ENCODE peak calls at places on chromosomes 12 and 14, in seven cellular contexts. Q is coronary artery, A is AG04449, M is fibroblast of the aortic adventitia, E is HCT116, U is brain microvascular endothelial cell, K is fibroblast of pulmonary artery. T is an unnamed sample.

GRCh38 chr12:78864483-78865296 is at the start of gene SYT1:
- DNase-seq in Q (no peak), A (no peak), M (peak), E (no peak), U (peak), K (peak), T (peak)

GRCh38 chr14:99936056-99936455 is 129.2 kb upstream of the EVL start:
- DNase-seq in Q (no peak), A (no peak), M (no peak), E (no peak), U (no peak), K (no peak), T (no peak)

GRCh38 chr14:100022772-100023451 is 42.3 kb upstream of the EVL start:
- DNase-seq in Q (no peak), A (peak), M (peak), E (no peak), U (no peak), K (no peak), T (peak)

GRCh38 chr12:116863275-116863767 is 17.9 kb downstream of the HRK start:
- DNase-seq in Q (no peak), A (peak), M (peak), E (peak), U (peak), K (no peak), T (no peak)

GRCh38 chr12:87152084-87152483 is 877.1 kb downstream of the C12orf50 start:
- DNase-seq in Q (no peak), A (no peak), M (no peak), E (no peak), U (no peak), K (no peak), T (no peak)

GRCh38 chr12:111777345-111778045 is 10.8 kb downstream of the ALDH2 start:
- DNase-seq in Q (no peak), A (no peak), M (no peak), E (no peak), U (no peak), K (no peak), T (no peak)

GRCh38 chr12:28800129-28800528 is 348.9 kb upstream of the FAR2 start:
- DNase-seq in Q (no peak), A (no peak), M (no peak), E (no peak), U (no peak), K (no peak), T (no peak)

GRCh38 chr12:94603434-94604068 is 46.8 kb downstream of the TMCC3 start:
- DNase-seq in Q (no peak), A (no peak), M (peak), E (peak), U (no peak), K (peak), T (no peak)

GRCh38 chr12:130218682-130219081 is 56.4 kb downstream of the FZD10 start:
- DNase-seq in Q (no peak), A (no peak), M (no peak), E (no peak), U (no peak), K (no peak), T (no peak)

GRCh38 chr12:56591111-56591510 is 39.0 kb downstream of the BAZ2A start:
- DNase-seq in Q (no peak), A (no peak), M (no peak), E (no peak), U (no peak), K (no peak), T (no peak)

GRCh38 chr14:40757376-40757775 is 849.3 kb upstream of the LRFN5 start:
- DNase-seq in Q (no peak), A (no peak), M (no peak), E (no peak), U (no peak), K (no peak), T (no peak)

GRCh38 chr12:30286345-30286926 is 409.2 kb downstream of the IPO8 start:
- DNase-seq in Q (no peak), A (no peak), M (peak), E (peak), U (peak), K (peak), T (peak)

GRCh38 chr12:119179335-119180021 is 747 bp downstream of the HSPB8 start:
- DNase-seq in Q (no peak), A (no peak), M (peak), E (peak), U (peak), K (peak), T (no peak)

GRCh38 chr14:55979096-55979495 is 139.1 kb upstream of the PELI2 start:
- DNase-seq in Q (no peak), A (no peak), M (no peak), E (no peak), U (no peak), K (no peak), T (no peak)

GRCh38 chr12:3725267-3726115 is 27.4 kb downstream of the CRACR2A start:
- DNase-seq in Q (no peak), A (no peak), M (peak), E (no peak), U (no peak), K (peak), T (no peak)

GRCh38 chr14:32697704-32698103 is 241.0 kb upstream of the NPAS3 start:
- DNase-seq in Q (no peak), A (peak), M (peak), E (no peak), U (peak), K (peak), T (no peak)

GRCh38 chr12:6767301-6767591 is 1.1 kb downstream of the PTMS start:
- DNase-seq in Q (no peak), A (no peak), M (peak), E (no peak), U (no peak), K (no peak), T (no peak)

GRCh38 chr12:65278576-65279386 is at the start of gene MSRB3:
- DNase-seq in Q (peak), A (peak), M (peak), E (peak), U (peak), K (peak), T (peak)

GRCh38 chr12:108634225-108634795 is 616 bp upstream of the SELPLG start:
- DNase-seq in Q (no peak), A (no peak), M (no peak), E (no peak), U (no peak), K (no peak), T (no peak)

GRCh38 chr14:100532916-100533630 is 54.1 kb downstream of the BEGAIN start:
- DNase-seq in Q (no peak), A (no peak), M (peak), E (no peak), U (no peak), K (no peak), T (no peak)

GRCh38 chr14:39097159-39097558 is 5.9 kb downstream of the SEC23A start:
- DNase-seq in Q (no peak), A (no peak), M (peak), E (no peak), U (peak), K (peak), T (no peak)

GRCh38 chr12:59268295-59268809 is 327.5 kb upstream of the SLC16A7 start:
- DNase-seq in Q (no peak), A (no peak), M (no peak), E (no peak), U (no peak), K (no peak), T (no peak)

GRCh38 chr14:35355981-35356839 is 48.3 kb downstream of the NFKBIA start:
- DNase-seq in Q (no peak), A (no peak), M (peak), E (peak), U (peak), K (peak), T (no peak)
- H3K4me3 ChIP-seq in Q (no peak), A (no peak), M (no peak), E (no peak), U (no peak), K (no peak), T (no peak)

GRCh38 chr12:42589465-42590323 is at the start of gene PRICKLE1:
- DNase-seq in Q (peak), A (no peak), M (peak), E (no peak), U (peak), K (peak), T (no peak)

GRCh38 chr12:42588981-42589464 is 523 bp downstream of the PRICKLE1 start:
- DNase-seq in Q (peak), A (no peak), M (peak), E (no peak), U (peak), K (peak), T (no peak)

GRCh38 chr12:42588308-42588836 is 1.2 kb downstream of the PRICKLE1 start:
- DNase-seq in Q (no peak), A (no peak), M (peak), E (no peak), U (no peak), K (no peak), T (no peak)

GRCh38 chr12:42587564-42588307 is 1.8 kb downstream of the PRICKLE1 start:
- DNase-seq in Q (no peak), A (no peak), M (peak), E (no peak), U (no peak), K (no peak), T (no peak)

GRCh38 chr12:42590324-42590934 is 883 bp upstream of the PRICKLE1 start:
- DNase-seq in Q (no peak), A (no peak), M (no peak), E (no peak), U (no peak), K (no peak), T (no peak)
- H3K4me3 ChIP-seq in Q (peak), A (peak), M (peak), E (peak), U (peak), K (peak), T (peak)

GRCh38 chr14:61470261-61470953 is 149.0 kb downstream of the PRKCH start:
- DNase-seq in Q (no peak), A (peak), M (peak), E (no peak), U (peak), K (peak), T (peak)
- H3K4me3 ChIP-seq in Q (peak), A (no peak), M (no peak), E (no peak), U (no peak), K (peak), T (no peak)

GRCh38 chr12:85831327-85831990 is 4.8 kb downstream of the RASSF9 start:
- DNase-seq in Q (no peak), A (no peak), M (no peak), E (no peak), U (no peak), K (no peak), T (no peak)
- H3K4me3 ChIP-seq in Q (peak), A (no peak), M (no peak), E (no peak), U (no peak), K (no peak), T (no peak)

GRCh38 chr14:69572634-69573135 is 2.0 kb downstream of the CCDC177 start:
- DNase-seq in Q (no peak), A (no peak), M (no peak), E (no peak), U (no peak), K (no peak), T (no peak)

GRCh38 chr14:69570836-69571330 is 3.8 kb downstream of the CCDC177 start:
- DNase-seq in Q (no peak), A (no peak), M (no peak), E (no peak), U (no peak), K (no peak), T (no peak)

GRCh38 chr14:69571449-69571878 is 3.2 kb downstream of the CCDC177 start:
- DNase-seq in Q (no peak), A (no peak), M (no peak), E (no peak), U (no peak), K (no peak), T (no peak)

GRCh38 chr14:69573205-69573840 is 1.3 kb downstream of the CCDC177 start:
- DNase-seq in Q (no peak), A (no peak), M (no peak), E (no peak), U (no peak), K (no peak), T (no peak)

DNA sequence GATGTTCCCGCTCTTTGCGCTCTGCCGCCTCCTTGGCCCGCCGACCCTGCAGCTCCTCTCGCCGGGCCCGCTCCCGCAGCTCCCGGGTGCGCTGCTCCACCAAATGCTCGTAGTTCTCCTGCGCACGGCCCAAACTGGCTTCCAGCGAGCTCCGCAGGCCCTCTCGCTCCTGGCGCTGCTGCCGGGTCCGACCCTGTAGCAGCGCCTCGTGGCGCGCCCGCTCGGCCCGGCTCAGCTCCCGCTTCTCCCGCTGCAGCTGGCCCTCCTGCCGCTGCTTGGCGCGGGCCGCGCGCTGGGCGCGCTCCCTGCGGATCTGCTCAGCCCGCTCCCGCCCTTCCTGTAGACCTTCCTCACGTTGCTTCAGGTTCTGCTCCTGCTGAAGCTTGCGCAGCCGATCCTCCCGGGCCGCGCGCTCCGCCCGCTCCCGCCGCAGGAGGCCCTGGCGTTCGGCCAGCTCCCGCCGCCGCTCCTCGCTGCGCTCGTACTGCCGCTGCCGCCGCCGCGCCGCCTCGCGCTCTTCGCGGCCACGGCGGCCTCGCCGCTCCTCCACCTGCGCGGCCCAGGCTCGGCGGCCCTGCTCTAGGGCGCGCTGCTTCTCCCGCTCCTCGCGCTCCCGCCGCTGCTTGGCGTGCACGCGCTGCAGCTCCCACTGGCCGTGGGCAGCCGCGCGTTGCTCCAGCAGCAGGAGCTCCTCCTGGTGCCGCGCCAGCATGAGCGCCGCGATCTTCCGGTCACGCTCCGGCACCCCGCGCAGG is 2.6 kb downstream of the CCDC177 start:
- DNase-seq in Q (no peak), A (no peak), M (no peak), E (no peak), U (no peak), K (peak), T (no peak)
- H3K4me3 ChIP-seq in Q (peak), A (peak), M (peak), E (no peak), U (peak), K (no peak), T (peak)

GRCh38 chr12:53061404-53062010 is 11.6 kb downstream of the TNS2 start:
- DNase-seq in Q (peak), A (no peak), M (no peak), E (peak), U (no peak), K (no peak), T (no peak)
- H3K4me3 ChIP-seq in Q (no peak), A (no peak), M (no peak), E (no peak), U (no peak), K (no peak), T (no peak)

GRCh38 chr12:12686925-12687324 is 9.1 kb downstream of the GPR19 start:
- DNase-seq in Q (no peak), A (peak), M (peak), E (no peak), U (no peak), K (peak), T (no peak)

GRCh38 chr12:12683725-12684124 is 12.3 kb downstream of the GPR19 start:
- DNase-seq in Q (no peak), A (no peak), M (no peak), E (no peak), U (no peak), K (no peak), T (no peak)

GRCh38 chr12:12686472-12686871 is 9.5 kb downstream of the GPR19 start:
- DNase-seq in Q (no peak), A (no peak), M (no peak), E (no peak), U (no peak), K (no peak), T (no peak)

GRCh38 chr12:12684375-12685106 is 11.4 kb downstream of the GPR19 start:
- DNase-seq in Q (no peak), A (no peak), M (peak), E (no peak), U (peak), K (peak), T (no peak)

DNA sequence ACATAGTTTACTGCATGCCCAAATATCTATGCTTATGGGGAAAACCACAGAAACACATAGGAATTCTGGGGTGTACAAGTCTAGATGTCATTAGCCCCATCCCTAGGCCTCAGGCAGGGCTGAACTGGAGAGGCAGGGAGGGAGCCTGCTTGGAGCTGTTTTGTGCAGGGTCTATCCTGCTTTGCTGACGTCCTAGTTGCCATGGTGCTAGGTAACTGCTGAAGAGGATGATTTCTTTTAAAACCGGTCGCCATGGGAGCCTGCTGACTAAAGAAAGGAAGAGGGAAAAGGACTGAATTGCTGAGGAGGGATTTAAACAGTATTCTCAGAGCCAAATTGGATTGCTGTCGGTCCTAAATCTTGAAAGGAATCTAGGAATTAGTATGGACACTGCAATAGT is 10.7 kb downstream of the GPR19 start:
- DNase-seq in Q (no peak), A (no peak), M (no peak), E (no peak), U (no peak), K (no peak), T (no peak)
- H3K4me3 ChIP-seq in Q (no peak), A (no peak), M (no peak), E (no peak), U (no peak), K (no peak), T (no peak)

T was measured in skeletal muscle cell.